ENCODE peak calls at places on chromosome 2, in five cellular contexts. One of them, this sample, is unnamed.

GRCh38 chr2:24724111-24724775 is 68.9 kb downstream of the PTRHD1 start:
- DNase-seq in EL: peak; percentile 11
- DNase-seq in GM04504: no peak
- DNase-seq in NCI-H1694 treated with DMSO at 0.1 percent for 48 hours: no peak
- DNase-seq in suprapubic skin: no peak
- DNase-seq in this sample: no peak

GRCh38 chr2:62467475-62468321 is 38.3 kb downstream of the TMEM17 start:
- DNase-seq in EL: no peak
- DNase-seq in GM04504: no peak
- DNase-seq in NCI-H1694 treated with DMSO at 0.1 percent for 48 hours: no peak
- DNase-seq in suprapubic skin: no peak
- DNase-seq in this sample: no peak

GRCh38 chr2:147603434-147604225 is 241.2 kb upstream of the ACVR2A start:
- DNase-seq in EL: no peak
- DNase-seq in GM04504: no peak
- DNase-seq in NCI-H1694 treated with DMSO at 0.1 percent for 48 hours: no peak
- DNase-seq in suprapubic skin: no peak
- DNase-seq in this sample: no peak

GRCh38 chr2:230043461-230043860 is 25.3 kb downstream of the SLC16A14 start:
- DNase-seq in EL: no peak
- DNase-seq in GM04504: no peak
- DNase-seq in NCI-H1694 treated with DMSO at 0.1 percent for 48 hours: no peak
- DNase-seq in suprapubic skin: no peak
- DNase-seq in this sample: no peak

GRCh38 chr2:232350804-232351685 is 27.5 kb upstream of the ALPP start:
- DNase-seq in EL: no peak
- DNase-seq in GM04504: no peak
- DNase-seq in NCI-H1694 treated with DMSO at 0.1 percent for 48 hours: no peak
- DNase-seq in suprapubic skin: peak; percentile 54
- DNase-seq in this sample: no peak

GRCh38 chr2:86786001-86786536 is 4.6 kb downstream of the CD8A start:
- DNase-seq in EL: no peak
- DNase-seq in GM04504: no peak
- DNase-seq in NCI-H1694 treated with DMSO at 0.1 percent for 48 hours: no peak
- DNase-seq in suprapubic skin: no peak
- DNase-seq in this sample: no peak

GRCh38 chr2:239288951-239289481 is 111.8 kb downstream of the HDAC4 start:
- DNase-seq in EL: no peak
- DNase-seq in GM04504: no peak
- DNase-seq in NCI-H1694 treated with DMSO at 0.1 percent for 48 hours: no peak
- DNase-seq in suprapubic skin: peak; percentile 60
- DNase-seq in this sample: no peak

GRCh38 chr2:234913208-234913626 is 38.6 kb upstream of the SH3BP4 start:
- DNase-seq in EL: no peak
- DNase-seq in GM04504: no peak
- DNase-seq in NCI-H1694 treated with DMSO at 0.1 percent for 48 hours: no peak
- DNase-seq in suprapubic skin: no peak
- DNase-seq in this sample: no peak